ENCODE peak calls at places on chromosomes 4 and X, in nine cellular contexts. One of them, this sample, is unnamed.

GRCh38 chr4:165580379-165580905 is 201.6 kb downstream of the CPE start:
- DNase-seq in cardiac muscle cell: peak; percentile 42
- DNase-seq in H1: no peak
- DNase-seq in ovary: no peak
- DNase-seq in HCT116: peak; percentile 43
- DNase-seq in pancreas: no peak
- DNase-seq in tibial nerve: no peak
- DNase-seq in dorsolateral prefrontal cortex: no peak
- DNase-seq in coronary artery: no peak
- DNase-seq in this sample: no peak

GRCh38 chr4:44965446-44966095 is 239.2 kb upstream of the GNPDA2 start:
- DNase-seq in cardiac muscle cell: no peak
- DNase-seq in H1: no peak
- DNase-seq in ovary: no peak
- DNase-seq in HCT116: no peak
- DNase-seq in pancreas: no peak
- DNase-seq in tibial nerve: no peak
- DNase-seq in dorsolateral prefrontal cortex: no peak
- DNase-seq in coronary artery: no peak
- DNase-seq in this sample: no peak

GRCh38 chr4:70197842-70198241 is 2.3 kb downstream of the ODAM start:
- DNase-seq in cardiac muscle cell: peak; percentile 69
- DNase-seq in H1: no peak
- DNase-seq in ovary: no peak
- DNase-seq in HCT116: no peak
- DNase-seq in pancreas: peak; percentile 29
- DNase-seq in tibial nerve: no peak
- DNase-seq in dorsolateral prefrontal cortex: no peak
- DNase-seq in coronary artery: no peak
- DNase-seq in this sample: no peak

GRCh38 chrX:9955506-9955905 is 11.7 kb upstream of the CLDN34 start:
- DNase-seq in cardiac muscle cell: no peak
- DNase-seq in H1: no peak
- DNase-seq in ovary: no peak
- DNase-seq in HCT116: no peak
- DNase-seq in pancreas: no peak
- DNase-seq in tibial nerve: no peak
- DNase-seq in dorsolateral prefrontal cortex: no peak
- DNase-seq in coronary artery: no peak
- DNase-seq in this sample: no peak

GRCh38 chr4:182885738-182886077 is 31.5 kb downstream of the DCTD start:
- DNase-seq in cardiac muscle cell: no peak
- DNase-seq in H1: no peak
- DNase-seq in ovary: no peak
- DNase-seq in HCT116: no peak
- DNase-seq in pancreas: no peak
- DNase-seq in tibial nerve: no peak
- DNase-seq in dorsolateral prefrontal cortex: no peak
- DNase-seq in coronary artery: no peak
- DNase-seq in this sample: no peak

GRCh38 chr4:90328558-90328957 is 201.4 kb downstream of the CCSER1 start:
- DNase-seq in cardiac muscle cell: peak; percentile 73
- DNase-seq in H1: no peak
- DNase-seq in ovary: no peak
- DNase-seq in HCT116: peak; percentile 44
- DNase-seq in pancreas: no peak
- DNase-seq in tibial nerve: no peak
- DNase-seq in dorsolateral prefrontal cortex: no peak
- DNase-seq in coronary artery: no peak
- DNase-seq in this sample: no peak

GRCh38 chrX:30620980-30621716 is 32.1 kb upstream of the GK start:
- DNase-seq in cardiac muscle cell: no peak
- DNase-seq in H1: no peak
- DNase-seq in ovary: no peak
- DNase-seq in HCT116: no peak
- DNase-seq in pancreas: no peak
- DNase-seq in tibial nerve: peak; percentile 36
- DNase-seq in dorsolateral prefrontal cortex: no peak
- DNase-seq in coronary artery: no peak
- DNase-seq in this sample: no peak

GRCh38 chrX:125219852-125220251 is 99.8 kb upstream of the TEX13C start:
- DNase-seq in cardiac muscle cell: no peak
- DNase-seq in H1: no peak
- DNase-seq in ovary: no peak
- DNase-seq in HCT116: no peak
- DNase-seq in pancreas: no peak
- DNase-seq in tibial nerve: no peak
- DNase-seq in dorsolateral prefrontal cortex: no peak
- DNase-seq in coronary artery: no peak
- DNase-seq in this sample: no peak

GRCh38 chrX:97446298-97446882 is 562.7 kb downstream of the RPA4 start:
- DNase-seq in cardiac muscle cell: no peak
- DNase-seq in H1: no peak
- DNase-seq in ovary: no peak
- DNase-seq in HCT116: no peak
- DNase-seq in pancreas: no peak
- DNase-seq in tibial nerve: no peak
- DNase-seq in dorsolateral prefrontal cortex: no peak
- DNase-seq in coronary artery: no peak
- DNase-seq in this sample: no peak

GRCh38 chr4:153954654-153955053 is 165.8 kb upstream of the SFRP2 start:
- DNase-seq in cardiac muscle cell: no peak
- DNase-seq in H1: no peak
- DNase-seq in ovary: no peak
- DNase-seq in HCT116: no peak
- DNase-seq in pancreas: no peak
- DNase-seq in tibial nerve: no peak
- DNase-seq in dorsolateral prefrontal cortex: no peak
- DNase-seq in coronary artery: no peak
- DNase-seq in this sample: no peak

GRCh38 chr4:153945704-153946103 is 156.8 kb upstream of the SFRP2 start:
- DNase-seq in cardiac muscle cell: no peak
- DNase-seq in H1: no peak
- DNase-seq in ovary: no peak
- DNase-seq in HCT116: no peak
- DNase-seq in pancreas: no peak
- DNase-seq in tibial nerve: no peak
- DNase-seq in dorsolateral prefrontal cortex: no peak
- DNase-seq in coronary artery: no peak
- DNase-seq in this sample: no peak

GRCh38 chr4:153947998-153948397 is 159.1 kb upstream of the SFRP2 start:
- DNase-seq in cardiac muscle cell: no peak
- DNase-seq in H1: no peak
- DNase-seq in ovary: no peak
- DNase-seq in HCT116: no peak
- DNase-seq in pancreas: no peak
- DNase-seq in tibial nerve: no peak
- DNase-seq in dorsolateral prefrontal cortex: no peak
- DNase-seq in coronary artery: no peak
- DNase-seq in this sample: no peak

GRCh38 chr4:153947124-153947523 is 158.2 kb upstream of the SFRP2 start:
- DNase-seq in cardiac muscle cell: no peak
- DNase-seq in H1: no peak
- DNase-seq in ovary: no peak
- DNase-seq in HCT116: no peak
- DNase-seq in pancreas: no peak
- DNase-seq in tibial nerve: no peak
- DNase-seq in dorsolateral prefrontal cortex: no peak
- DNase-seq in coronary artery: no peak
- DNase-seq in this sample: no peak

DNA sequence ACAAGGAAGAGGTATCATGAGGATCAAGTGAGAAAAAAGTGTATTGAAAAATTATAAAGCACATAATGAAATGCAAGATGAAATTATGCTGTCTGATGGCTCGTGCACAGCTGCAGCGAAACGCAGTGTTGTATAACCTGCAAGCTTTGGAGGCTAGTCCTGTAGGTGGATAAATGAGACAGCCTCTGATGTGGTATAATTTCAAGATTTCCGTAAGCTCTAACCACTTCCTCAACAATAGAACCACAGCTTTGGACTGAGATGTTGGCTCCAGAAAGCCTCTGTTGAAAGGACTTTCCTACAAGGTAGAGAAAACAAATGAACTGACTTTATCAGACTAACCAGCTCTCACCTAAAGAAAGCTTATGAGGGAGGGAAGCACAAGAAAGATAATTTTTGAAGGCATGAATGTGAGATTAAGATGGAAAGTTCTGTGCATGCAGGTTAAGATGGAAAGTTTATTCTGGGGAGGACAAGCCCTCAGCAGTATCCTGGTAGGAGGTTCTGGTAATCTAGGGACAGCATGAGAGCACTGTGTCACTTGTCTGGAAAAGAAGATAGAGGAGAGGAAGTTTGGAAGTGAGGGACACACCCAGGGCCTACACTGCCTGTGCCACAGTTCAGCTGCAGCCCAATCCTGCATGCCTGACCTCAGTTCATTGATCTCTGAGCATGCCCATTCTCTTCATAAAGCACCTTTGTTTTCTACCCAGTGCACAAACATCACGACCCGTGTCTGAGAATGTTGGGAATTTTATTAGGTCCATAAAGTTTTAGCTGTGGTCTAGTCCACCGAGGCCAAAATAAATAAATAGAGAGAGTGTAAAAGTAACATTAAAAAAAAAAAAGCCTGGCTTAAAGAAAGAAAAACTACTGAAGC is 161.5 kb upstream of the SFRP2 start:
- DNase-seq in cardiac muscle cell: no peak
- DNase-seq in H1: no peak
- DNase-seq in ovary: no peak
- DNase-seq in HCT116: no peak
- DNase-seq in pancreas: no peak
- DNase-seq in tibial nerve: no peak
- DNase-seq in dorsolateral prefrontal cortex: no peak
- DNase-seq in coronary artery: no peak
- DNase-seq in this sample: no peak
- H3K27ac ChIP-seq in cardiac muscle cell: no peak overlapping the region
- H3K27ac ChIP-seq in H1: no peak overlapping the region
- H3K27ac ChIP-seq in ovary: no peak overlapping the region
- H3K27ac ChIP-seq in HCT116: no peak overlapping the region
- H3K27ac ChIP-seq in pancreas: no peak overlapping the region
- H3K27ac ChIP-seq in tibial nerve: no peak overlapping the region
- H3K27ac ChIP-seq in dorsolateral prefrontal cortex: no peak overlapping the region
- H3K27ac ChIP-seq in coronary artery: no peak overlapping the region
- H3K27ac ChIP-seq in this sample: no peak overlapping the region

GRCh38 chr4:157291071-157291470 is 70.5 kb downstream of the GRIA2 start:
- DNase-seq in cardiac muscle cell: no peak
- DNase-seq in H1: no peak
- DNase-seq in ovary: no peak
- DNase-seq in HCT116: no peak
- DNase-seq in pancreas: no peak
- DNase-seq in tibial nerve: no peak
- DNase-seq in dorsolateral prefrontal cortex: no peak
- DNase-seq in coronary artery: no peak
- DNase-seq in this sample: no peak
- H3K4me3 ChIP-seq in cardiac muscle cell: no peak overlapping the region
- H3K4me3 ChIP-seq in H1: no peak overlapping the region
- H3K4me3 ChIP-seq in ovary: no peak overlapping the region
- H3K4me3 ChIP-seq in HCT116: no peak overlapping the region
- H3K4me3 ChIP-seq in pancreas: no peak overlapping the region
- H3K4me3 ChIP-seq in tibial nerve: no peak overlapping the region
- H3K4me3 ChIP-seq in dorsolateral prefrontal cortex: peak overlapping the region; percentile 41
- H3K4me3 ChIP-seq in coronary artery: no peak overlapping the region
- H3K4me3 ChIP-seq in this sample: no peak overlapping the region

DNA sequence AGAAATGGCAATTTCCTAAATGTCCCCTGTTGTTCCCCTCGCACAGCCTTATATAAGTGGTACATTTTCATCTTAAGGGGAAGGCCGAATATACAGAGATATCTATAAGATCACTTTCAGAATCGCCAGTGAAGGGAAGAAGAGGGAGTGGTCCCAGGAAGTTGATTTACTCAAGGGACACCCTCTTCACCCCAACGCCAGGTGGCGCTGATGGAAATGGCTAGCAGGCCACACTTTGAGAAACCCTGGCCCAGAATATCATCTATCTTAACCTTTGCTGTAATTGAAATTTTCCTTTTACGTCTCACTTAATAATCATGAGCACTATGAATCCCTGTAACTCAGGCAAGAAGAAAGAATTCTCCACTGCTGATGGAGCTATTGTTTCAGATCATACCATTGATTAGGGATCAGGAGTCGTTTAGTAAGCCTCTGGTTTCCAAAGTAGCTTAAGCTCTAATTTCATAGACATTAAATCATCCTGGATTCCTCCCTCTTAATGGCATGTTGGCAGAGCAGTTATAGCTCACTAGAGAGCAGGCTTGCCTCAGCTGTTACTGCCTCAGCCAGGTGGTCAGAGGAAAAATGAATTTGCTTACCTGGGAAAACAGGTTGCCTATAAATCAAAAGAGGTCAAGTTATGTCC is 941.3 kb upstream of the TENM3 start:
- DNase-seq in cardiac muscle cell: peak; percentile 66
- DNase-seq in H1: no peak
- DNase-seq in ovary: no peak
- DNase-seq in HCT116: peak; percentile 41
- DNase-seq in pancreas: peak; percentile 61
- DNase-seq in tibial nerve: no peak
- DNase-seq in dorsolateral prefrontal cortex: no peak
- DNase-seq in coronary artery: no peak
- DNase-seq in this sample: peak; percentile 22
- TF ChIP-seq CTCF in cardiac muscle cell: peak; percentile 29
- TF ChIP-seq CTCF in H1: peak; percentile 81
- TF ChIP-seq CTCF in ovary: no peak
- TF ChIP-seq CTCF in HCT116: peak; percentile 85
- TF ChIP-seq CTCF in pancreas: peak; percentile 47
- TF ChIP-seq CTCF in tibial nerve: no peak
- TF ChIP-seq CTCF in dorsolateral prefrontal cortex: peak; percentile 27
- TF ChIP-seq CTCF in coronary artery: no peak
- TF ChIP-seq CTCF in this sample: peak; percentile 56

GRCh38 chr4:54954656-54955388 is 170.6 kb downstream of the KDR start:
- DNase-seq in cardiac muscle cell: peak; percentile 9
- DNase-seq in H1: no peak
- DNase-seq in ovary: no peak
- DNase-seq in HCT116: no peak
- DNase-seq in pancreas: no peak
- DNase-seq in tibial nerve: no peak
- DNase-seq in dorsolateral prefrontal cortex: no peak
- DNase-seq in coronary artery: no peak
- DNase-seq in this sample: no peak

GRCh38 chr4:54961357-54961975 is 163.9 kb downstream of the KDR start:
- DNase-seq in cardiac muscle cell: peak; percentile 20
- DNase-seq in H1: no peak
- DNase-seq in ovary: no peak
- DNase-seq in HCT116: peak; percentile 21
- DNase-seq in pancreas: no peak
- DNase-seq in tibial nerve: no peak
- DNase-seq in dorsolateral prefrontal cortex: no peak
- DNase-seq in coronary artery: no peak
- DNase-seq in this sample: no peak

GRCh38 chr4:54959656-54960055 is 165.7 kb downstream of the KDR start:
- DNase-seq in cardiac muscle cell: no peak
- DNase-seq in H1: no peak
- DNase-seq in ovary: no peak
- DNase-seq in HCT116: no peak
- DNase-seq in pancreas: no peak
- DNase-seq in tibial nerve: no peak
- DNase-seq in dorsolateral prefrontal cortex: no peak
- DNase-seq in coronary artery: no peak
- DNase-seq in this sample: no peak

DNA sequence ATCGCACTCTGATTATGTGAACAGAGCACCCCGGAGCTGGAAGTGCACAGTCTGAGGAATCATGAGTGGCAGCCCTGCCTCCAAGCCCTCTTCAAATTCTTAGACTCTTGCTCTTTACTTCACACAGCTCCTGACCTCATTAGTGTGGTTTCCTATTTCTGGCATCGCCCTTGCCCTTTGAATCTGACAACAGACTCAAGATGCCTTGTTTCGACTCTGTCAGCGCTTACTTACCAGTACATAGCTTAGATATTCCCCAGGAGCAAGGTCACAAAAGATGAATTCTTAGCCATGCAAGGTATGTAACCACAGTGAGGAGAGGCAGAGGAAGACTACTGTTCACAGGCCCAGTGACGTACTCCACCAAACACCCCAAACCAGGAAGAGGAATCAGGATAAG is 167.2 kb downstream of the KDR start:
- DNase-seq in cardiac muscle cell: peak; percentile 90
- DNase-seq in H1: no peak
- DNase-seq in ovary: no peak
- DNase-seq in HCT116: no peak
- DNase-seq in pancreas: no peak
- DNase-seq in tibial nerve: no peak
- DNase-seq in dorsolateral prefrontal cortex: no peak
- DNase-seq in coronary artery: no peak
- DNase-seq in this sample: no peak
- H3K27ac ChIP-seq in cardiac muscle cell: no peak overlapping the region
- H3K27ac ChIP-seq in H1: no peak overlapping the region
- H3K27ac ChIP-seq in ovary: no peak overlapping the region
- H3K27ac ChIP-seq in HCT116: no peak overlapping the region
- H3K27ac ChIP-seq in pancreas: no peak overlapping the region
- H3K27ac ChIP-seq in tibial nerve: no peak overlapping the region
- H3K27ac ChIP-seq in dorsolateral prefrontal cortex: no peak overlapping the region
- H3K27ac ChIP-seq in coronary artery: no peak overlapping the region
- H3K27ac ChIP-seq in this sample: no peak overlapping the region